ENCODE peak calls at places on chromosome 15, in seven cellular contexts. One of them, this sample, is unnamed.

GRCh38 chr15:73752817-73753214 is 335 bp downstream of the INSYN1 start:
- DNase-seq in IMR-90: no peak
- DNase-seq in tibial artery: no peak
- DNase-seq in CD8-positive, alpha-beta T cell: no peak
- DNase-seq in OCI-LY7: no peak
- DNase-seq in CD8-positive, alpha-beta memory T cell: no peak
- DNase-seq in endothelial cell of umbilical vein: no peak
- DNase-seq in this sample: no peak

GRCh38 chr15:37794947-37795346 is 139.5 kb upstream of the TMCO5A start:
- DNase-seq in OCI-LY7: no peak
- DNase-seq in tibial artery: no peak
- DNase-seq in CD8-positive, alpha-beta memory T cell: no peak
- DNase-seq in CD8-positive, alpha-beta T cell: no peak
- DNase-seq in endothelial cell of umbilical vein: no peak
- DNase-seq in IMR-90: no peak
- DNase-seq in this sample: no peak

GRCh38 chr15:41241251-41241964 is 10.3 kb downstream of the CHP1 start:
- DNase-seq in IMR-90: no peak
- DNase-seq in tibial artery: no peak
- DNase-seq in CD8-positive, alpha-beta T cell: no peak
- DNase-seq in CD8-positive, alpha-beta memory T cell: no peak
- DNase-seq in OCI-LY7: no peak
- DNase-seq in endothelial cell of umbilical vein: peak; percentile 92
- DNase-seq in this sample: no peak

GRCh38 chr15:56929389-56929788 is 10.9 kb downstream of the TCF12 start:
- DNase-seq in CD8-positive, alpha-beta T cell: no peak
- DNase-seq in OCI-LY7: no peak
- DNase-seq in tibial artery: no peak
- DNase-seq in CD8-positive, alpha-beta memory T cell: no peak
- DNase-seq in endothelial cell of umbilical vein: no peak
- DNase-seq in IMR-90: peak; percentile 81
- DNase-seq in this sample: no peak

GRCh38 chr15:40461958-40462357 is 8.8 kb upstream of the CHST14 start:
- DNase-seq in CD8-positive, alpha-beta T cell: no peak
- DNase-seq in CD8-positive, alpha-beta memory T cell: no peak
- DNase-seq in OCI-LY7: no peak
- DNase-seq in tibial artery: no peak
- DNase-seq in IMR-90: no peak
- DNase-seq in endothelial cell of umbilical vein: no peak
- DNase-seq in this sample: no peak

GRCh38 chr15:76342382-76343201 is 6.0 kb downstream of the ISL2 start:
- DNase-seq in CD8-positive, alpha-beta memory T cell: no peak
- DNase-seq in tibial artery: no peak
- DNase-seq in CD8-positive, alpha-beta T cell: no peak
- DNase-seq in OCI-LY7: no peak
- DNase-seq in IMR-90: no peak
- DNase-seq in endothelial cell of umbilical vein: no peak
- DNase-seq in this sample: no peak

GRCh38 chr15:79779739-79780138 is 117.1 kb downstream of the MTHFS start:
- DNase-seq in tibial artery: no peak
- DNase-seq in CD8-positive, alpha-beta T cell: no peak
- DNase-seq in endothelial cell of umbilical vein: no peak
- DNase-seq in CD8-positive, alpha-beta memory T cell: no peak
- DNase-seq in IMR-90: no peak
- DNase-seq in OCI-LY7: no peak
- DNase-seq in this sample: no peak

GRCh38 chr15:38090223-38090622 is 155.8 kb downstream of the TMCO5A start:
- DNase-seq in tibial artery: no peak
- DNase-seq in OCI-LY7: no peak
- DNase-seq in CD8-positive, alpha-beta T cell: no peak
- DNase-seq in IMR-90: no peak
- DNase-seq in endothelial cell of umbilical vein: no peak
- DNase-seq in CD8-positive, alpha-beta memory T cell: no peak
- DNase-seq in this sample: no peak

GRCh38 chr15:51093865-51094605 is 671 bp downstream of the TNFAIP8L3 start:
- DNase-seq in CD8-positive, alpha-beta T cell: no peak
- DNase-seq in tibial artery: peak; percentile 89
- DNase-seq in IMR-90: no peak
- DNase-seq in OCI-LY7: no peak
- DNase-seq in endothelial cell of umbilical vein: peak; percentile 59
- DNase-seq in CD8-positive, alpha-beta memory T cell: no peak
- DNase-seq in this sample: no peak

GRCh38 chr15:55715355-55716076 is 27.4 kb downstream of the PRTG start:
- DNase-seq in CD8-positive, alpha-beta memory T cell: no peak
- DNase-seq in CD8-positive, alpha-beta T cell: no peak
- DNase-seq in tibial artery: no peak
- DNase-seq in OCI-LY7: no peak
- DNase-seq in IMR-90: no peak
- DNase-seq in endothelial cell of umbilical vein: no peak
- DNase-seq in this sample: no peak

GRCh38 chr15:67409175-67409574 is 111.8 kb upstream of the C15orf61 start:
- DNase-seq in tibial artery: no peak
- DNase-seq in OCI-LY7: no peak
- DNase-seq in IMR-90: no peak
- DNase-seq in CD8-positive, alpha-beta T cell: no peak
- DNase-seq in endothelial cell of umbilical vein: no peak
- DNase-seq in CD8-positive, alpha-beta memory T cell: no peak
- DNase-seq in this sample: peak; percentile 56

GRCh38 chr15:45869034-45869668 is 234.3 kb downstream of the SQOR start:
- DNase-seq in endothelial cell of umbilical vein: no peak
- DNase-seq in CD8-positive, alpha-beta memory T cell: no peak
- DNase-seq in OCI-LY7: no peak
- DNase-seq in tibial artery: no peak
- DNase-seq in IMR-90: no peak
- DNase-seq in CD8-positive, alpha-beta T cell: no peak
- DNase-seq in this sample: no peak

GRCh38 chr15:70156781-70157261 is 59.1 kb upstream of the TLE3 start:
- DNase-seq in CD8-positive, alpha-beta memory T cell: no peak
- DNase-seq in IMR-90: peak; percentile 34
- DNase-seq in endothelial cell of umbilical vein: peak; percentile 61
- DNase-seq in CD8-positive, alpha-beta T cell: no peak
- DNase-seq in OCI-LY7: no peak
- DNase-seq in tibial artery: peak; percentile 90
- DNase-seq in this sample: no peak

GRCh38 chr15:34841220-34841841 is 46.0 kb upstream of the ACTC1 start:
- DNase-seq in IMR-90: peak; percentile 65
- DNase-seq in CD8-positive, alpha-beta T cell: no peak
- DNase-seq in OCI-LY7: no peak
- DNase-seq in tibial artery: no peak
- DNase-seq in CD8-positive, alpha-beta memory T cell: no peak
- DNase-seq in endothelial cell of umbilical vein: no peak
- DNase-seq in this sample: no peak

GRCh38 chr15:83061680-83062079 is 5.4 kb downstream of the BTBD1 start:
- DNase-seq in tibial artery: no peak
- DNase-seq in IMR-90: peak; percentile 62
- DNase-seq in endothelial cell of umbilical vein: no peak
- DNase-seq in CD8-positive, alpha-beta T cell: no peak
- DNase-seq in OCI-LY7: no peak
- DNase-seq in CD8-positive, alpha-beta memory T cell: no peak
- DNase-seq in this sample: no peak

GRCh38 chr15:55868707-55869106 is 124.7 kb downstream of the NEDD4 start:
- DNase-seq in endothelial cell of umbilical vein: no peak
- DNase-seq in CD8-positive, alpha-beta T cell: no peak
- DNase-seq in OCI-LY7: no peak
- DNase-seq in CD8-positive, alpha-beta memory T cell: no peak
- DNase-seq in tibial artery: no peak
- DNase-seq in IMR-90: peak; percentile 35
- DNase-seq in this sample: no peak

GRCh38 chr15:45731331-45731730 is 96.5 kb downstream of the SQOR start:
- DNase-seq in IMR-90: no peak
- DNase-seq in tibial artery: no peak
- DNase-seq in CD8-positive, alpha-beta T cell: no peak
- DNase-seq in endothelial cell of umbilical vein: no peak
- DNase-seq in OCI-LY7: no peak
- DNase-seq in CD8-positive, alpha-beta memory T cell: no peak
- DNase-seq in this sample: no peak

GRCh38 chr15:58529041-58529440 is 97.2 kb downstream of the LIPC start:
- DNase-seq in CD8-positive, alpha-beta T cell: no peak
- DNase-seq in CD8-positive, alpha-beta memory T cell: no peak
- DNase-seq in endothelial cell of umbilical vein: peak; percentile 29
- DNase-seq in tibial artery: peak; percentile 20
- DNase-seq in IMR-90: no peak
- DNase-seq in OCI-LY7: no peak
- DNase-seq in this sample: no peak

GRCh38 chr15:75451202-75451673 is 252 bp downstream of the SIN3A start:
- DNase-seq in IMR-90: no peak
- DNase-seq in endothelial cell of umbilical vein: no peak
- DNase-seq in tibial artery: no peak
- DNase-seq in OCI-LY7: no peak
- DNase-seq in CD8-positive, alpha-beta memory T cell: no peak
- DNase-seq in CD8-positive, alpha-beta T cell: no peak
- DNase-seq in this sample: no peak

GRCh38 chr15:70061086-70061370 is 36.7 kb downstream of the TLE3 start:
- DNase-seq in IMR-90: no peak
- DNase-seq in CD8-positive, alpha-beta T cell: no peak
- DNase-seq in OCI-LY7: no peak
- DNase-seq in tibial artery: peak; percentile 33
- DNase-seq in CD8-positive, alpha-beta memory T cell: no peak
- DNase-seq in endothelial cell of umbilical vein: no peak
- DNase-seq in this sample: no peak

GRCh38 chr15:72835289-72835890 is 51.8 kb upstream of the ADPGK start:
- DNase-seq in CD8-positive, alpha-beta memory T cell: no peak
- DNase-seq in IMR-90: no peak
- DNase-seq in OCI-LY7: peak; percentile 6
- DNase-seq in tibial artery: no peak
- DNase-seq in endothelial cell of umbilical vein: no peak
- DNase-seq in CD8-positive, alpha-beta T cell: no peak
- DNase-seq in this sample: no peak

GRCh38 chr15:48584090-48584831 is 61.2 kb downstream of the FBN1 start:
- DNase-seq in CD8-positive, alpha-beta T cell: no peak
- DNase-seq in OCI-LY7: no peak
- DNase-seq in tibial artery: no peak
- DNase-seq in IMR-90: no peak
- DNase-seq in CD8-positive, alpha-beta memory T cell: no peak
- DNase-seq in endothelial cell of umbilical vein: no peak
- DNase-seq in this sample: no peak
- H3K4me1 ChIP-seq in CD8-positive, alpha-beta T cell: no peaks in the 10 kb centered on the region
- H3K4me1 ChIP-seq in OCI-LY7: no peaks in the 10 kb centered on the region
- H3K4me1 ChIP-seq in tibial artery: peaks cover 23% of the 10 kb centered on the region
- H3K4me1 ChIP-seq in IMR-90: peaks cover 5% of the 10 kb centered on the region
- H3K4me1 ChIP-seq in CD8-positive, alpha-beta memory T cell: no peaks in the 10 kb centered on the region
- H3K4me1 ChIP-seq in endothelial cell of umbilical vein: peaks cover 3% of the 10 kb centered on the region
- H3K4me1 ChIP-seq in this sample: no peaks in the 10 kb centered on the region

GRCh38 chr15:85397926-85398325 is 17.5 kb downstream of the AKAP13 start:
- DNase-seq in endothelial cell of umbilical vein: no peak
- DNase-seq in OCI-LY7: no peak
- DNase-seq in IMR-90: no peak
- DNase-seq in CD8-positive, alpha-beta memory T cell: no peak
- DNase-seq in tibial artery: no peak
- DNase-seq in CD8-positive, alpha-beta T cell: no peak
- DNase-seq in this sample: no peak

GRCh38 chr15:85398822-85399221 is 18.4 kb downstream of the AKAP13 start:
- DNase-seq in tibial artery: no peak
- DNase-seq in IMR-90: no peak
- DNase-seq in endothelial cell of umbilical vein: no peak
- DNase-seq in CD8-positive, alpha-beta T cell: no peak
- DNase-seq in CD8-positive, alpha-beta memory T cell: no peak
- DNase-seq in OCI-LY7: no peak
- DNase-seq in this sample: no peak

GRCh38 chr15:85396554-85396953 is 16.2 kb downstream of the AKAP13 start:
- DNase-seq in tibial artery: no peak
- DNase-seq in CD8-positive, alpha-beta memory T cell: no peak
- DNase-seq in OCI-LY7: no peak
- DNase-seq in IMR-90: no peak
- DNase-seq in endothelial cell of umbilical vein: no peak
- DNase-seq in CD8-positive, alpha-beta T cell: no peak
- DNase-seq in this sample: no peak

GRCh38 chr15:85394552-85395333 is 14.3 kb downstream of the AKAP13 start:
- DNase-seq in endothelial cell of umbilical vein: peak; percentile 69
- DNase-seq in tibial artery: no peak
- DNase-seq in CD8-positive, alpha-beta memory T cell: no peak
- DNase-seq in CD8-positive, alpha-beta T cell: no peak
- DNase-seq in OCI-LY7: no peak
- DNase-seq in IMR-90: no peak
- DNase-seq in this sample: no peak

GRCh38 chr15:85397151-85397550 is 16.7 kb downstream of the AKAP13 start:
- DNase-seq in CD8-positive, alpha-beta memory T cell: no peak
- DNase-seq in CD8-positive, alpha-beta T cell: no peak
- DNase-seq in tibial artery: no peak
- DNase-seq in OCI-LY7: no peak
- DNase-seq in endothelial cell of umbilical vein: no peak
- DNase-seq in IMR-90: no peak
- DNase-seq in this sample: no peak
- H3K4me1 ChIP-seq in CD8-positive, alpha-beta memory T cell: peaks cover 32% of the 10 kb centered on the region
- H3K4me1 ChIP-seq in CD8-positive, alpha-beta T cell: peaks cover 23% of the 10 kb centered on the region
- H3K4me1 ChIP-seq in tibial artery: no peaks in the 10 kb centered on the region
- H3K4me1 ChIP-seq in OCI-LY7: peaks cover 85% of the 10 kb centered on the region
- H3K4me1 ChIP-seq in endothelial cell of umbilical vein: peaks cover 30% of the 10 kb centered on the region
- H3K4me1 ChIP-seq in IMR-90: peaks cover 10% of the 10 kb centered on the region
- H3K4me1 ChIP-seq in this sample: no peaks in the 10 kb centered on the region

GRCh38 chr15:63517202-63517601 is 12.8 kb downstream of the USP3 start:
- DNase-seq in CD8-positive, alpha-beta T cell: no peak
- DNase-seq in endothelial cell of umbilical vein: no peak
- DNase-seq in CD8-positive, alpha-beta memory T cell: no peak
- DNase-seq in IMR-90: no peak
- DNase-seq in tibial artery: no peak
- DNase-seq in OCI-LY7: no peak
- DNase-seq in this sample: no peak

GRCh38 chr15:63519041-63519440 is 14.6 kb downstream of the USP3 start:
- DNase-seq in tibial artery: no peak
- DNase-seq in CD8-positive, alpha-beta memory T cell: no peak
- DNase-seq in OCI-LY7: no peak
- DNase-seq in IMR-90: no peak
- DNase-seq in CD8-positive, alpha-beta T cell: no peak
- DNase-seq in endothelial cell of umbilical vein: peak; percentile 61
- DNase-seq in this sample: no peak

GRCh38 chr15:63514533-63514943 is 10.1 kb downstream of the USP3 start:
- DNase-seq in IMR-90: peak; percentile 88
- DNase-seq in CD8-positive, alpha-beta memory T cell: no peak
- DNase-seq in tibial artery: no peak
- DNase-seq in CD8-positive, alpha-beta T cell: no peak
- DNase-seq in OCI-LY7: no peak
- DNase-seq in endothelial cell of umbilical vein: peak; percentile 28
- DNase-seq in this sample: no peak

GRCh38 chr15:63519548-63520178 is 15.3 kb downstream of the USP3 start:
- DNase-seq in CD8-positive, alpha-beta T cell: no peak
- DNase-seq in tibial artery: no peak
- DNase-seq in endothelial cell of umbilical vein: no peak
- DNase-seq in CD8-positive, alpha-beta memory T cell: no peak
- DNase-seq in OCI-LY7: no peak
- DNase-seq in IMR-90: no peak
- DNase-seq in this sample: no peak

DNA sequence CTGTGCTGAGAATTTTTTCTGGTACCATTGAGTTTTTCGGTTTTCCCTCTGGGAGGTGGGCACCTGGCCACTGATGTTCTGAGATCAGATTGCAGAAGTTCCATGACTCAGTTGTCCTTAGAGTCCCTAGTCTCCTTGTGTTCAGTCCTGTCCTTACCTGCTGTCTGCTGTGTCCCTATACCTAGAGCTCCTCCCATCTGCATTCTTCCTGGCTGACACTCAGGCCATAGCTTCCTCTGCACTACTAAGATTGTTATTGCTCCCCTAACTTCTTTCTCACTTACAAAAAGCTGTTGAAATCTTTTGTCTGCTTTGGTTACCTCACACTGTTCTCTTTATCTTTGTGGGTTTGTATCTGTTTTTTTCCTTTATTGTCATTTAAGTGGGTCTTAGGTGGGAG is 13.2 kb downstream of the USP3 start:
- DNase-seq in IMR-90: no peak
- DNase-seq in CD8-positive, alpha-beta T cell: no peak
- DNase-seq in tibial artery: no peak
- DNase-seq in CD8-positive, alpha-beta memory T cell: no peak
- DNase-seq in OCI-LY7: no peak
- DNase-seq in endothelial cell of umbilical vein: no peak
- DNase-seq in this sample: no peak
- H3K4me1 ChIP-seq in IMR-90: peaks cover 13% of the 10 kb centered on the region
- H3K4me1 ChIP-seq in CD8-positive, alpha-beta T cell: peaks cover 93% of the 10 kb centered on the region
- H3K4me1 ChIP-seq in tibial artery: peaks cover 12% of the 10 kb centered on the region
- H3K4me1 ChIP-seq in CD8-positive, alpha-beta memory T cell: peaks cover 90% of the 10 kb centered on the region
- H3K4me1 ChIP-seq in OCI-LY7: peaks cover 38% of the 10 kb centered on the region
- H3K4me1 ChIP-seq in endothelial cell of umbilical vein: peaks cover 14% of the 10 kb centered on the region
- H3K4me1 ChIP-seq in this sample: no peaks in the 10 kb centered on the region

GRCh38 chr15:90200534-90201139 is 493 bp upstream of the SEMA4B start:
- DNase-seq in CD8-positive, alpha-beta T cell: no peak
- DNase-seq in IMR-90: no peak
- DNase-seq in CD8-positive, alpha-beta memory T cell: no peak
- DNase-seq in tibial artery: no peak
- DNase-seq in OCI-LY7: peak; percentile 38
- DNase-seq in endothelial cell of umbilical vein: no peak
- DNase-seq in this sample: no peak
- H3K4me1 ChIP-seq in CD8-positive, alpha-beta T cell: peaks cover 21% of the 10 kb centered on the region
- H3K4me1 ChIP-seq in IMR-90: peaks cover 8% of the 10 kb centered on the region
- H3K4me1 ChIP-seq in CD8-positive, alpha-beta memory T cell: peaks cover 24% of the 10 kb centered on the region
- H3K4me1 ChIP-seq in tibial artery: peaks cover 37% of the 10 kb centered on the region
- H3K4me1 ChIP-seq in OCI-LY7: peaks cover 20% of the 10 kb centered on the region
- H3K4me1 ChIP-seq in endothelial cell of umbilical vein: peaks cover 6% of the 10 kb centered on the region
- H3K4me1 ChIP-seq in this sample: peaks cover 16% of the 10 kb centered on the region